ENCODE peak calls at places on chromosomes 13 and 19, in seven cellular contexts. One of them, this sample, is unnamed.

GRCh38 chr13:93758575-93758974 is 532.0 kb downstream of the GPC6 start:
- DNase-seq in astrocyte of the spinal cord: peak; percentile 37
- DNase-seq in fibroblast of lung: peak; percentile 33
- DNase-seq in Caco-2: no peak
- DNase-seq in OCI-LY7: no peak
- DNase-seq in fibroblast of the aortic adventitia: peak; percentile 16
- DNase-seq in cardiac muscle cell: no peak
- DNase-seq in this sample: no peak

GRCh38 chr19:38336638-38337359 is 1.2 kb downstream of the CATSPERG start:
- DNase-seq in astrocyte of the spinal cord: peak; percentile 92
- DNase-seq in fibroblast of lung: peak; percentile 86
- DNase-seq in Caco-2: peak; percentile 98
- DNase-seq in OCI-LY7: peak; percentile 97
- DNase-seq in fibroblast of the aortic adventitia: peak; percentile 84
- DNase-seq in cardiac muscle cell: peak; percentile 99
- DNase-seq in this sample: peak; percentile 93

GRCh38 chr13:113820813-113821651 is 42.8 kb downstream of the GAS6 start:
- DNase-seq in astrocyte of the spinal cord: peak; percentile 99
- DNase-seq in fibroblast of lung: peak; percentile 98
- DNase-seq in Caco-2: no peak
- DNase-seq in OCI-LY7: no peak
- DNase-seq in fibroblast of the aortic adventitia: peak; percentile 97
- DNase-seq in cardiac muscle cell: no peak
- DNase-seq in this sample: no peak

GRCh38 chr19:45767410-45767880 is 1.6 kb downstream of the SIX5 start:
- DNase-seq in astrocyte of the spinal cord: peak; percentile 88
- DNase-seq in fibroblast of lung: peak; percentile 90
- DNase-seq in Caco-2: peak; percentile 74
- DNase-seq in OCI-LY7: no peak
- DNase-seq in fibroblast of the aortic adventitia: peak; percentile 85
- DNase-seq in cardiac muscle cell: peak; percentile 95
- DNase-seq in this sample: no peak

GRCh38 chr13:98978280-98978679 is 416 bp upstream of the DOCK9 start:
- DNase-seq in astrocyte of the spinal cord: peak; percentile 93
- DNase-seq in fibroblast of lung: peak; percentile 72
- DNase-seq in Caco-2: no peak
- DNase-seq in OCI-LY7: no peak
- DNase-seq in fibroblast of the aortic adventitia: peak; percentile 62
- DNase-seq in cardiac muscle cell: no peak
- DNase-seq in this sample: peak; percentile 15

GRCh38 chr13:46354143-46355087 is 32.6 kb downstream of the RUBCNL start:
- DNase-seq in astrocyte of the spinal cord: peak; percentile 98
- DNase-seq in fibroblast of lung: peak; percentile 91
- DNase-seq in Caco-2: no peak
- DNase-seq in OCI-LY7: no peak
- DNase-seq in fibroblast of the aortic adventitia: peak; percentile 94
- DNase-seq in cardiac muscle cell: no peak
- DNase-seq in this sample: peak; percentile 48

GRCh38 chr19:12913871-12914690 is 5.0 kb downstream of the SYCE2 start:
- DNase-seq in astrocyte of the spinal cord: no peak
- DNase-seq in fibroblast of lung: peak; percentile 37
- DNase-seq in Caco-2: no peak
- DNase-seq in OCI-LY7: peak; percentile 19
- DNase-seq in fibroblast of the aortic adventitia: no peak
- DNase-seq in cardiac muscle cell: no peak
- DNase-seq in this sample: no peak

GRCh38 chr13:77031869-77032268 is 4.9 kb upstream of the FBXL3 start:
- DNase-seq in astrocyte of the spinal cord: no peak
- DNase-seq in fibroblast of lung: no peak
- DNase-seq in Caco-2: no peak
- DNase-seq in OCI-LY7: no peak
- DNase-seq in fibroblast of the aortic adventitia: no peak
- DNase-seq in cardiac muscle cell: no peak
- DNase-seq in this sample: no peak

GRCh38 chr19:46624958-46625661 is at the start of gene PTGIR:
- DNase-seq in astrocyte of the spinal cord: peak; percentile 33
- DNase-seq in fibroblast of lung: peak; percentile 78
- DNase-seq in Caco-2: no peak
- DNase-seq in OCI-LY7: no peak
- DNase-seq in fibroblast of the aortic adventitia: peak; percentile 92
- DNase-seq in cardiac muscle cell: no peak
- DNase-seq in this sample: no peak

GRCh38 chr13:106028916-106029315 is 506.5 kb downstream of the EFNB2 start:
- DNase-seq in astrocyte of the spinal cord: peak; percentile 39
- DNase-seq in fibroblast of lung: no peak
- DNase-seq in Caco-2: no peak
- DNase-seq in OCI-LY7: no peak
- DNase-seq in fibroblast of the aortic adventitia: no peak
- DNase-seq in cardiac muscle cell: no peak
- DNase-seq in this sample: no peak

GRCh38 chr19:51742736-51743288 is 8.9 kb downstream of the FPR1 start:
- DNase-seq in astrocyte of the spinal cord: peak; percentile 27
- DNase-seq in fibroblast of lung: no peak
- DNase-seq in Caco-2: no peak
- DNase-seq in OCI-LY7: no peak
- DNase-seq in fibroblast of the aortic adventitia: peak; percentile 48
- DNase-seq in cardiac muscle cell: no peak
- DNase-seq in this sample: no peak

GRCh38 chr19:51339313-51339686 is 2.6 kb downstream of the VSIG10L start:
- DNase-seq in astrocyte of the spinal cord: no peak
- DNase-seq in fibroblast of lung: no peak
- DNase-seq in Caco-2: no peak
- DNase-seq in OCI-LY7: no peak
- DNase-seq in fibroblast of the aortic adventitia: no peak
- DNase-seq in cardiac muscle cell: no peak
- DNase-seq in this sample: no peak

GRCh38 chr13:93984070-93984469 is 495.4 kb downstream of the DCT start:
- DNase-seq in astrocyte of the spinal cord: no peak
- DNase-seq in fibroblast of lung: no peak
- DNase-seq in Caco-2: no peak
- DNase-seq in OCI-LY7: no peak
- DNase-seq in fibroblast of the aortic adventitia: no peak
- DNase-seq in cardiac muscle cell: no peak
- DNase-seq in this sample: no peak

GRCh38 chr13:61029064-61029463 is 386.6 kb downstream of the PCDH20 start:
- DNase-seq in astrocyte of the spinal cord: no peak
- DNase-seq in fibroblast of lung: no peak
- DNase-seq in Caco-2: no peak
- DNase-seq in OCI-LY7: no peak
- DNase-seq in fibroblast of the aortic adventitia: no peak
- DNase-seq in cardiac muscle cell: no peak
- DNase-seq in this sample: no peak

GRCh38 chr13:22357132-22357531 is 686.3 kb downstream of the FGF9 start:
- DNase-seq in astrocyte of the spinal cord: no peak
- DNase-seq in fibroblast of lung: peak; percentile 47
- DNase-seq in Caco-2: no peak
- DNase-seq in OCI-LY7: no peak
- DNase-seq in fibroblast of the aortic adventitia: no peak
- DNase-seq in cardiac muscle cell: peak; percentile 34
- DNase-seq in this sample: no peak

GRCh38 chr19:32421589-32422361 is 16.2 kb downstream of the DPY19L3 start:
- DNase-seq in astrocyte of the spinal cord: no peak
- DNase-seq in fibroblast of lung: no peak
- DNase-seq in Caco-2: no peak
- DNase-seq in OCI-LY7: peak; percentile 18
- DNase-seq in fibroblast of the aortic adventitia: no peak
- DNase-seq in cardiac muscle cell: no peak
- DNase-seq in this sample: no peak

GRCh38 chr13:110564472-110564985 is 3.0 kb upstream of the RAB20 start:
- DNase-seq in astrocyte of the spinal cord: no peak
- DNase-seq in fibroblast of lung: no peak
- DNase-seq in Caco-2: no peak
- DNase-seq in OCI-LY7: no peak
- DNase-seq in fibroblast of the aortic adventitia: no peak
- DNase-seq in cardiac muscle cell: no peak
- DNase-seq in this sample: no peak

GRCh38 chr13:105395041-105395440 is 1140.4 kb downstream of the EFNB2 start:
- DNase-seq in astrocyte of the spinal cord: no peak
- DNase-seq in fibroblast of lung: no peak
- DNase-seq in Caco-2: no peak
- DNase-seq in OCI-LY7: no peak
- DNase-seq in fibroblast of the aortic adventitia: no peak
- DNase-seq in cardiac muscle cell: no peak
- DNase-seq in this sample: no peak

GRCh38 chr13:40026741-40027140 is 371.3 kb downstream of the COG6 start:
- DNase-seq in astrocyte of the spinal cord: no peak
- DNase-seq in fibroblast of lung: no peak
- DNase-seq in Caco-2: no peak
- DNase-seq in OCI-LY7: no peak
- DNase-seq in fibroblast of the aortic adventitia: no peak
- DNase-seq in cardiac muscle cell: no peak
- DNase-seq in this sample: no peak

GRCh38 chr13:22726721-22727120 is 454.1 kb upstream of the SGCG start:
- DNase-seq in astrocyte of the spinal cord: no peak
- DNase-seq in fibroblast of lung: no peak
- DNase-seq in Caco-2: no peak
- DNase-seq in OCI-LY7: no peak
- DNase-seq in fibroblast of the aortic adventitia: no peak
- DNase-seq in cardiac muscle cell: no peak
- DNase-seq in this sample: no peak

GRCh38 chr13:99374994-99375805 is 68.0 kb upstream of the GPR183 start:
- DNase-seq in astrocyte of the spinal cord: no peak
- DNase-seq in fibroblast of lung: no peak
- DNase-seq in Caco-2: no peak
- DNase-seq in OCI-LY7: peak; percentile 44
- DNase-seq in fibroblast of the aortic adventitia: no peak
- DNase-seq in cardiac muscle cell: no peak
- DNase-seq in this sample: no peak

GRCh38 chr13:109576331-109576813 is 210.0 kb downstream of the IRS2 start:
- DNase-seq in astrocyte of the spinal cord: peak; percentile 5
- DNase-seq in fibroblast of lung: peak; percentile 52
- DNase-seq in Caco-2: no peak
- DNase-seq in OCI-LY7: no peak
- DNase-seq in fibroblast of the aortic adventitia: no peak
- DNase-seq in cardiac muscle cell: no peak
- DNase-seq in this sample: no peak

DNA sequence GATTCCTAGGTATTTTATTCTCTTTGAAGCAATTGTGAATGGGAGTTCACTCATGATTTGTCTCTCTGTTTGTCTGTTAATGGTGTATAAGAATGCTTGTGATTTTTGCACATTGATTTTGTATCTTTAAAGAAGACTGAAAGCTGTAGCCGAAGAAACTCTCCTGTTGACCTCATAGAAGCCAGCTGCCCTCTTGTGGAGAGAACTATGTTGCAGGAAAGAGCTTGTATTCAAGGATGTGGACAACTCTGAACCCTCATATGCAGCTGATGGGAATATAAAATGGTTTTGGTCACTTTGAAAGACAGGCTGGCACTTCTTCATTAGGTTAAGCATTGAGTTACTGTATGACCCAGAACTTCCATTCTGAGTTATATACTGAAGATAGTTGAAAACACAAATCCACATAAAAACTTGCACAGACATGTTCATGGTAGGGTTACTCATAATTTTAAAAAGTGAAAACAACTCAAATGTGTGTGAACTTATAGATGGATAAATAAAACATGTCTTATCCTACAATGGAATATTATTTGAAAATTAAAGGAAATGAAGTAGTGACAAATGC is 65.8 kb upstream of the SLITRK6 start:
- DNase-seq in astrocyte of the spinal cord: peak; percentile 37
- DNase-seq in fibroblast of lung: peak; percentile 41
- DNase-seq in Caco-2: no peak
- DNase-seq in OCI-LY7: peak; percentile 10
- DNase-seq in fibroblast of the aortic adventitia: no peak
- DNase-seq in cardiac muscle cell: peak; percentile 35
- DNase-seq in this sample: peak; percentile 10
- TF ChIP-seq CTCF in astrocyte of the spinal cord: peak; percentile 60
- TF ChIP-seq CTCF in fibroblast of lung: peak; percentile 68
- TF ChIP-seq CTCF in Caco-2: peak; percentile 25
- TF ChIP-seq CTCF in OCI-LY7: peak; percentile 65
- TF ChIP-seq CTCF in fibroblast of the aortic adventitia: no peak
- TF ChIP-seq CTCF in cardiac muscle cell: no peak
- TF ChIP-seq CTCF in this sample: no peak

GRCh38 chr13:59477011-59477410 is 686.7 kb downstream of the DIAPH3 start:
- DNase-seq in astrocyte of the spinal cord: no peak
- DNase-seq in fibroblast of lung: no peak
- DNase-seq in Caco-2: no peak
- DNase-seq in OCI-LY7: peak; percentile 5
- DNase-seq in fibroblast of the aortic adventitia: no peak
- DNase-seq in cardiac muscle cell: no peak
- DNase-seq in this sample: peak; percentile 6
- TF ChIP-seq CTCF in astrocyte of the spinal cord: peak; percentile 31
- TF ChIP-seq CTCF in fibroblast of lung: peak; percentile 35
- TF ChIP-seq CTCF in Caco-2: peak; percentile 23
- TF ChIP-seq CTCF in OCI-LY7: peak; percentile 71
- TF ChIP-seq CTCF in fibroblast of the aortic adventitia: peak; percentile 22
- TF ChIP-seq CTCF in cardiac muscle cell: peak; percentile 49
- TF ChIP-seq CTCF in this sample: peak; percentile 59

GRCh38 chr19:31249217-31249616 is 100.0 kb downstream of the TSHZ3 start:
- DNase-seq in astrocyte of the spinal cord: no peak
- DNase-seq in fibroblast of lung: no peak
- DNase-seq in Caco-2: no peak
- DNase-seq in OCI-LY7: no peak
- DNase-seq in fibroblast of the aortic adventitia: no peak
- DNase-seq in cardiac muscle cell: no peak
- DNase-seq in this sample: no peak
- TF ChIP-seq CTCF in astrocyte of the spinal cord: peak; percentile 11
- TF ChIP-seq CTCF in fibroblast of lung: no peak
- TF ChIP-seq CTCF in Caco-2: no peak
- TF ChIP-seq CTCF in OCI-LY7: no peak
- TF ChIP-seq CTCF in fibroblast of the aortic adventitia: no peak
- TF ChIP-seq CTCF in cardiac muscle cell: no peak
- TF ChIP-seq CTCF in this sample: no peak

GRCh38 chr19:19213822-19214558 is 2.2 kb downstream of the NCAN start:
- DNase-seq in astrocyte of the spinal cord: no peak
- DNase-seq in fibroblast of lung: no peak
- DNase-seq in Caco-2: no peak
- DNase-seq in OCI-LY7: no peak
- DNase-seq in fibroblast of the aortic adventitia: no peak
- DNase-seq in cardiac muscle cell: no peak
- DNase-seq in this sample: no peak

GRCh38 chr19:19218911-19219310 is 7.2 kb downstream of the NCAN start:
- DNase-seq in astrocyte of the spinal cord: no peak
- DNase-seq in fibroblast of lung: no peak
- DNase-seq in Caco-2: no peak
- DNase-seq in OCI-LY7: no peak
- DNase-seq in fibroblast of the aortic adventitia: no peak
- DNase-seq in cardiac muscle cell: no peak
- DNase-seq in this sample: no peak

GRCh38 chr19:19214892-19215291 is 3.1 kb downstream of the NCAN start:
- DNase-seq in astrocyte of the spinal cord: peak; percentile 29
- DNase-seq in fibroblast of lung: peak; percentile 42
- DNase-seq in Caco-2: peak; percentile 74
- DNase-seq in OCI-LY7: peak; percentile 30
- DNase-seq in fibroblast of the aortic adventitia: peak; percentile 31
- DNase-seq in cardiac muscle cell: peak; percentile 86
- DNase-seq in this sample: no peak

GRCh38 chr19:19215792-19216191 is 4.0 kb downstream of the NCAN start:
- DNase-seq in astrocyte of the spinal cord: no peak
- DNase-seq in fibroblast of lung: no peak
- DNase-seq in Caco-2: no peak
- DNase-seq in OCI-LY7: no peak
- DNase-seq in fibroblast of the aortic adventitia: no peak
- DNase-seq in cardiac muscle cell: no peak
- DNase-seq in this sample: no peak

DNA sequence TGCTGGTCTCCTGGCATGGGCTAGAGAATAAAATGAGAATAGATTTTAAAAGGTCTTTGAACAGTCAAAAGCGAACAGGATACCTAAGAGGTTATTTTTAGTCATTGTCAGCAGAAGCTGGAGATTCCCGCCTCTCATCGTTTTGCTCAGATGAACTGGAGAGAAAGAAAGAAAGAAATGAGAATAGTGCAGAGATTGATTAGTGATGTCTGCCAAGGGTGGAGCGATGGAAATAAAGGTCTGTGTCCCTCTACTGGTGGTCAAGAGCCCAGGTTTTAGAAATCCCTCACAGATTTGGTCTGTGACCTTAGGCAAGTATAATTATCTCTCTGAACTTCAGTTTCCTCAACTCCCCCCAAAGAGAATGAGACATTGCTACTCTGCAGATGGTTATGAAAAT is 5.4 kb downstream of the NCAN start:
- DNase-seq in astrocyte of the spinal cord: peak; percentile 14
- DNase-seq in fibroblast of lung: peak; percentile 19
- DNase-seq in Caco-2: no peak
- DNase-seq in OCI-LY7: peak; percentile 57
- DNase-seq in fibroblast of the aortic adventitia: peak; percentile 30
- DNase-seq in cardiac muscle cell: no peak
- DNase-seq in this sample: peak; percentile 75
- TF ChIP-seq CTCF in astrocyte of the spinal cord: peak; percentile 21
- TF ChIP-seq CTCF in fibroblast of lung: no peak
- TF ChIP-seq CTCF in Caco-2: no peak
- TF ChIP-seq CTCF in OCI-LY7: peak; percentile 65
- TF ChIP-seq CTCF in fibroblast of the aortic adventitia: no peak
- TF ChIP-seq CTCF in cardiac muscle cell: no peak
- TF ChIP-seq CTCF in this sample: no peak

This sample was measured in HCT116.